ENCODE peak calls at places on chromosome 1, in ten cellular contexts. Y, V, X, F, H, Q, M, N, S and B are unnamed samples.

GRCh38 chr1:180926164-180926981 is 13.7 kb downstream of the KIAA1614 start:
- DNase-seq in X (peak; percentile 87), N (peak; percentile 71), S (no peak), F (peak; percentile 52), Y (peak; percentile 86), H (peak; percentile 61), M (peak; percentile 74), V (no peak), Q (no peak), B (no peak)

GRCh38 chr1:209266590-209267172 is 316.8 kb upstream of the CAMK1G start:
- DNase-seq in X (no peak), S (no peak), N (no peak), V (no peak), H (no peak), Y (peak; percentile 18), F (peak; percentile 3), Q (no peak), M (no peak), B (no peak)

GRCh38 chr1:17539526-17540254 is at the start of gene ARHGEF10L:
- DNase-seq in S (no peak), N (peak; percentile 34), V (no peak), Y (no peak), H (no peak), F (no peak), M (no peak), Q (no peak), X (no peak), B (no peak)

GRCh38 chr1:63320024-63320799 is 2.2 kb upstream of the FOXD3 start:
- DNase-seq in F (no peak), V (no peak), M (no peak), X (peak; percentile 48), Y (no peak), S (no peak), Q (no peak), N (no peak), H (no peak), B (no peak)

GRCh38 chr1:66271904-66272254 is 262.1 kb upstream of the SGIP1 start:
- DNase-seq in N (peak; percentile 72), M (no peak), H (peak; percentile 55), S (peak; percentile 33), Q (no peak), F (peak; percentile 43), V (no peak), Y (peak; percentile 56), X (peak; percentile 26), B (no peak)

GRCh38 chr1:9843576-9843945 is 19.8 kb upstream of the CLSTN1 start:
- DNase-seq in V (no peak), Y (no peak), F (no peak), M (no peak), N (no peak), X (no peak), Q (no peak), S (no peak), H (no peak), B (no peak)

GRCh38 chr1:98923667-98924066 is 81.0 kb downstream of the PLPPR5 start:
- DNase-seq in V (no peak), S (no peak), Y (no peak), N (no peak), H (no peak), Q (no peak), X (no peak), M (no peak), F (no peak), B (no peak)

GRCh38 chr1:229000187-229000586 is 264.9 kb downstream of the RHOU start:
- DNase-seq in S (no peak), F (no peak), Y (no peak), H (no peak), Q (no peak), X (no peak), V (no peak), N (no peak), M (no peak), B (no peak)